ENCODE peak calls at places on chromosomes 3 and 15, in four cellular contexts. Z is uterus, O is hepatocyte, E is body of pancreas. R is an unnamed sample. For H3K9me3, the result is how much of the 10 kb centered on the place peaks cover.

GRCh38 chr3:11764931-11765363 is 81.7 kb downstream of the TAMM41 start:
- DNase-seq in E (no peak), Z (no peak), O (no peak), R (no peak)

GRCh38 chr3:151301787-151302186 is 14.8 kb downstream of the GPR87 start:
- DNase-seq in O (no peak), E (no peak), Z (no peak), R (no peak)

GRCh38 chr3:132222868-132223538 is 94.2 kb upstream of the ACP3 start:
- DNase-seq in E (peak), O (peak), Z (no peak), R (peak)

GRCh38 chr3:72848703-72849081 is 447 bp upstream of the SHQ1 start:
- DNase-seq in Z (no peak), E (no peak), O (no peak), R (no peak)

GRCh38 chr3:31925271-31925630 is 55.8 kb downstream of the OSBPL10 start:
- DNase-seq in Z (no peak), E (no peak), O (no peak), R (no peak)

GRCh38 chr3:106534206-106534605 is 665.4 kb upstream of the CBLB start:
- DNase-seq in Z (no peak), O (no peak), E (no peak), R (no peak)

GRCh38 chr15:73927003-73927475 is 777 bp downstream of the LOXL1 start:
- DNase-seq in Z (peak), E (peak), O (peak), R (no peak)

GRCh38 chr3:57992430-57993213 is 15.6 kb upstream of the FLNB start:
- DNase-seq in O (peak), E (no peak), Z (no peak), R (no peak)

GRCh38 chr3:177314897-177315296 is 117.6 kb upstream of the TBL1XR1 start:
- DNase-seq in O (no peak), E (no peak), Z (no peak), R (no peak)

GRCh38 chr15:83327041-83327440 is 42.6 kb upstream of the BNC1 start:
- DNase-seq in Z (no peak), E (no peak), O (no peak), R (no peak)

GRCh38 chr15:60993008-60993407 is 236.1 kb downstream of the RORA start:
- DNase-seq in E (no peak), O (no peak), Z (no peak), R (no peak)

GRCh38 chr3:139935866-139936817 is 1.2 kb downstream of the CLSTN2 start:
- DNase-seq in Z (peak), E (peak), O (peak), R (peak)

GRCh38 chr3:103047640-103048370 is 613.0 kb downstream of the ZPLD1 start:
- DNase-seq in Z (no peak), E (no peak), O (no peak), R (no peak)

GRCh38 chr3:42763023-42763422 is 10.0 kb downstream of the CCDC13 start:
- DNase-seq in O (no peak), Z (no peak), E (no peak), R (no peak)

GRCh38 chr15:51307325-51307724 is 31.1 kb downstream of the CYP19A1 start:
- DNase-seq in O (no peak), E (no peak), Z (no peak), R (no peak)

GRCh38 chr3:198113219-198114053 is 153.4 kb downstream of the LMLN start:
- DNase-seq in Z (no peak), E (no peak), O (no peak), R (no peak)

GRCh38 chr15:90055182-90055581 is 47.1 kb downstream of the IDH2 start:
- DNase-seq in O (no peak), Z (no peak), E (no peak), R (no peak)

GRCh38 chr15:70617076-70617910 is 146.1 kb downstream of the UACA start:
- DNase-seq in O (peak), E (no peak), Z (no peak), R (peak)

GRCh38 chr3:184040010-184040409 is 8.5 kb downstream of the HTR3D start:
- DNase-seq in Z (no peak), O (peak), E (peak), R (no peak)

GRCh38 chr3:123346726-123347125 is 102.2 kb downstream of the ADCY5 start:
- DNase-seq in E (peak), Z (no peak), O (no peak), R (no peak)

GRCh38 chr3:50112462-50112861 is 23.7 kb downstream of the RBM5 start:
- DNase-seq in Z (no peak), E (peak), O (no peak), R (no peak)

GRCh38 chr15:76239786-76240185 is 71.5 kb downstream of the ETFA start:
- DNase-seq in E (no peak), O (no peak), Z (no peak), R (no peak)

GRCh38 chr3:177557561-177557960 is 360.3 kb upstream of the TBL1XR1 start:
- DNase-seq in Z (no peak), O (no peak), E (no peak), R (no peak)

GRCh38 chr3:4351164-4351855 is 48.1 kb downstream of the SETMAR start:
- DNase-seq in Z (no peak), O (peak), E (no peak), R (no peak)

GRCh38 chr15:73474785-73475184 is 31.8 kb downstream of the REC114 start:
- DNase-seq in E (no peak), Z (no peak), O (no peak), R (no peak)

GRCh38 chr15:64883097-64883581 is 28.6 kb upstream of the ANKDD1A start:
- DNase-seq in O (no peak), E (no peak), Z (no peak), R (no peak)

GRCh38 chr3:49469876-49470713 is at the start of gene DAG1:
- DNase-seq in E (peak), Z (peak), O (peak), R (peak)

GRCh38 chr15:47870956-47871625 is 153.8 kb downstream of the SEMA6D start:
- DNase-seq in Z (no peak), O (peak), E (no peak), R (no peak)

GRCh38 chr3:52299815-52300611 is 12.4 kb downstream of the GLYCTK start:
- DNase-seq in O (peak), E (peak), Z (no peak), R (no peak)

GRCh38 chr15:49538520-49538919 is 82.1 kb downstream of the FAM227B start:
- DNase-seq in E (no peak), Z (no peak), O (no peak), R (no peak)
- H3K9me3 ChIP-seq in E (under half), Z (under half), O (under half), R (under half)

GRCh38 chr15:25182098-25182478 is 227.3 kb downstream of the SNRPN start:
- DNase-seq in Z (no peak), E (peak), O (no peak), R (no peak)
- H3K9me3 ChIP-seq in Z (under half), E (under half), O (under half), R (under half)

GRCh38 chr15:100189849-100190248 is 151.9 kb downstream of the ADAMTS17 start:
- DNase-seq in O (peak), Z (no peak), E (no peak), R (no peak)

GRCh38 chr15:100191161-100191560 is 150.6 kb downstream of the ADAMTS17 start:
- DNase-seq in E (no peak), O (no peak), Z (no peak), R (no peak)

GRCh38 chr15:100193277-100193860 is 148.4 kb downstream of the ADAMTS17 start:
- DNase-seq in O (no peak), E (no peak), Z (no peak), R (no peak)

GRCh38 chr15:100190675-100191074 is 151.1 kb downstream of the ADAMTS17 start:
- DNase-seq in E (no peak), Z (no peak), O (no peak), R (no peak)

GRCh38 chr15:100192092-100192695 is 149.6 kb downstream of the ADAMTS17 start:
- DNase-seq in Z (no peak), E (no peak), O (no peak), R (no peak)
- H3K9me3 ChIP-seq in Z (under half), E (under half), O (under half), R (under half)

GRCh38 chr3:48269592-48269991 is 28.7 kb downstream of the ZNF589 start:
- DNase-seq in O (no peak), Z (no peak), E (no peak), R (no peak)

GRCh38 chr3:48270306-48270705 is 29.4 kb downstream of the ZNF589 start:
- DNase-seq in O (no peak), Z (no peak), E (no peak), R (no peak)

GRCh38 chr3:48268936-48269551 is 28.1 kb downstream of the ZNF589 start:
- DNase-seq in Z (no peak), O (peak), E (peak), R (no peak)

GRCh38 chr3:48268381-48268935 is 27.6 kb downstream of the ZNF589 start:
- DNase-seq in E (no peak), O (peak), Z (no peak), R (no peak)

DNA sequence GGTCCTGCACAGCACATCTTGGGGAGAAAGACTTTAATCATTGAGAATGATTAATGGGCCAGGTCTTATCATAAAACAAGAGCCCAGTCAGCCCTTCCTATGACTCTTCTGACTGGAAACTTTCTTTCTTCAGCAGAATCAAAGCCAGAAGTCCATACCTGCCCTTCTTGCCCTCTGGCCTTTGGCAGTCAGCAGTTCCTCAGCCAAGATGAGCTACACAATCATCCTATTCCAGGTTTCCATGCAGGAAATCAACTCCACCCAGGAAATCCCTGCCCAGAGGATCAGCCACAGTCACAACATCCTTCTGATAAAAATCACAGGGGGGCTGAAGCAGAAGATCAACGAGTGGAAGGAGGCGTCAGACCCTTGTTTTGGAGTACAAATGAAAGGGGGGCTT is 26.9 kb downstream of the ZNF589 start:
- DNase-seq in O (peak), Z (no peak), E (no peak), R (no peak)
- H3K9me3 ChIP-seq in O (under half), Z (under half), E (under half), R (under half)

DNA sequence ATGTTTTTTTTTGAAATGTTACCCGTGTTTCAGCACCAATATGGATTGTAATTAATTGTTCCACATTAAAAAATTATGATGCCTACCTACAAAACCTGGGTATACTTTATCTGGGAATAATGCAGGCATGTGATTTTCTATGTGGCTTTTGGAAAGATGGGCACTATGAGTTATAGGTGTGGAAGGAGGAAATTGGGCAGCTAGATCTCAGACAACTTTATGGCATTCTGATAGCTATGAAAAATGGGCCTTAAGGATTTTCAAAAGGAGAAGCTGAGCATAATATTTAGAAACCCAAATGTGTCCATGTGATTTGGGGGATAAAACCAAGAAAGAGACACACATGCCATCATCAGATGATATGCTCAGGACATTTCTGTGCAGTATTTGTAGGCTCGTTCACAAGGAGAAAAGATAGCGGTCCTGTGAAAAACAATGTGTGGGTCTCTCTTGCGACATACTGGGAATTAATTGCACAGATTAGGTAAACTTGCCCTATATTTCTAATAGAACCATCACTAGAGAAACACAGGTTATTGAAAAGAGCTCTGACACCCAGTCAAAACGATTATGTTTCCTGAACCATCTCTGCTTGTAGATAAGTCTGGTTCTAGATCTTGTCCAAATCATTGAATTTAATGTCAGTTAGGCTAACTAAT is 35.3 kb downstream of the ARPP21 start:
- DNase-seq in Z (no peak), E (no peak), O (no peak), R (no peak)
- H3K9me3 ChIP-seq in Z (under half), E (under half), O (under half), R (under half)

DNA sequence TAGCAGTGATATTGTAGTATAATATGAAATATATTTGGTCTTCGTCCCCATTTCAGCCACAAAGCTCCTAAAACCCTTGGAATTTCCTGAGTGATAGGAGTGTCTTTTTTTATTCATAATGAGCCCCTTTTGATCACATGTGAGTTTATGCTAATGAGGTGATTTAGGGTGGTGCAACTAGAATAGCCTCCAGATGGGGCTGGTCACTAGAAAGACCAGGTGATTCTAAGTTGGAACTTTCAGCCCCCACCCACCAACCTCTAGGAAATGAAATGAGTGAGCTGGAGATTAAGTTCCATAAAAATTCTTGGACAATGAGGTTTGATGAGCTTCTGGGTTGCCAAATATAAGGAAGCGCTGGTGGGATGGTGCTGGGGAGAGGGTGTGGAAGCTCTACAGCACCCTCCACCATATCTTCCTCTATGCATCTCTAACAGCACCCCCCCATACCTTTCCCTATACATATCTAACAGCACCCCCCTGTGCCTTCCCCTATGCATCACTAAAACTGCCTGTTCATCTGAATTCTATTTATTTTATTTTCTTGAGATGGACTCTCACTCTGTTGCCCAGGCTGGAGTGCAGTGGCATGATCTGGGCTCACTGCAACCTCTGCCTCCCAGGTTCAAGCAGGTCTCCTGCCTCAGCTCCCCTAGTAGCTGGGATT is 2.1 kb upstream of the SMCO1 start:
- DNase-seq in Z (no peak), E (no peak), O (no peak), R (no peak)
- H3K9me3 ChIP-seq in Z (under half), E (under half), O (under half), R (under half)

GRCh38 chr15:25237291-25237978 is 201.4 kb downstream of the UBE3A start:
- DNase-seq in E (no peak), Z (no peak), O (no peak), R (no peak)
- H3K9me3 ChIP-seq in E (under half), Z (under half), O (under half), R (under half)

GRCh38 chr3:20760981-20761380 is 575.0 kb upstream of the SGO1 start:
- DNase-seq in Z (no peak), O (no peak), E (no peak), R (no peak)
- H3K9me3 ChIP-seq in Z (under half), O (under half), E (under half), R (under half)

GRCh38 chr3:44734646-44735168 is 5.3 kb downstream of the ZNF501 start:
- DNase-seq in Z (no peak), O (no peak), E (no peak), R (no peak)
- H3K9me3 ChIP-seq in Z (half or more), O (under half), E (under half), R (under half)